ENCODE peak calls at places on chromosomes 11 and 22, in nine cellular contexts. One of them, this sample, is unnamed.

GRCh38 chr11:110866081-110866480 is 153.8 kb upstream of the ARHGAP20 start:
- DNase-seq in endothelial cell: no peak
- DNase-seq in HTR-8/SVneo: no peak
- DNase-seq in NCI-H345: no peak
- DNase-seq in HS-5: no peak
- DNase-seq in GDM1: no peak
- DNase-seq in kidney tubule cell: no peak
- DNase-seq in H1: no peak
- DNase-seq in neural crest cell: no peak
- DNase-seq in this sample: no peak

GRCh38 chr11:42410251-42410956 is 901.4 kb upstream of the API5 start:
- DNase-seq in endothelial cell: no peak
- DNase-seq in HTR-8/SVneo: no peak
- DNase-seq in NCI-H345: no peak
- DNase-seq in HS-5: no peak
- DNase-seq in GDM1: no peak
- DNase-seq in kidney tubule cell: peak
- DNase-seq in H1: no peak
- DNase-seq in neural crest cell: no peak
- DNase-seq in this sample: no peak

GRCh38 chr11:34585304-34585869 is 35.5 kb upstream of the EHF start:
- DNase-seq in endothelial cell: no peak
- DNase-seq in HTR-8/SVneo: no peak
- DNase-seq in NCI-H345: no peak
- DNase-seq in HS-5: no peak
- DNase-seq in GDM1: no peak
- DNase-seq in kidney tubule cell: peak
- DNase-seq in H1: no peak
- DNase-seq in neural crest cell: no peak
- DNase-seq in this sample: no peak

GRCh38 chr11:133362156-133362555 is 170.1 kb downstream of the OPCML start:
- DNase-seq in endothelial cell: no peak
- DNase-seq in HTR-8/SVneo: no peak
- DNase-seq in NCI-H345: no peak
- DNase-seq in HS-5: no peak
- DNase-seq in GDM1: no peak
- DNase-seq in kidney tubule cell: no peak
- DNase-seq in H1: no peak
- DNase-seq in neural crest cell: no peak
- DNase-seq in this sample: no peak

GRCh38 chr11:57662893-57663292 is 5.0 kb upstream of the ZDHHC5 start:
- DNase-seq in endothelial cell: no peak
- DNase-seq in HTR-8/SVneo: no peak
- DNase-seq in NCI-H345: no peak
- DNase-seq in HS-5: no peak
- DNase-seq in GDM1: no peak
- DNase-seq in kidney tubule cell: no peak
- DNase-seq in H1: no peak
- DNase-seq in neural crest cell: no peak
- DNase-seq in this sample: no peak

GRCh38 chr11:119474682-119475596 is 52.0 kb upstream of the THY1 start:
- DNase-seq in endothelial cell: peak
- DNase-seq in HTR-8/SVneo: peak
- DNase-seq in NCI-H345: peak
- DNase-seq in HS-5: no peak
- DNase-seq in GDM1: peak
- DNase-seq in kidney tubule cell: peak
- DNase-seq in H1: no peak
- DNase-seq in neural crest cell: peak
- DNase-seq in this sample: peak

GRCh38 chr22:31425331-31426050 is 26.1 kb downstream of the DRG1 start:
- DNase-seq in endothelial cell: no peak
- DNase-seq in HTR-8/SVneo: no peak
- DNase-seq in NCI-H345: no peak
- DNase-seq in HS-5: no peak
- DNase-seq in GDM1: no peak
- DNase-seq in kidney tubule cell: no peak
- DNase-seq in H1: no peak
- DNase-seq in neural crest cell: no peak
- DNase-seq in this sample: no peak

GRCh38 chr11:64869571-64870175 is 8.7 kb downstream of the EHD1 start:
- DNase-seq in endothelial cell: no peak
- DNase-seq in HTR-8/SVneo: no peak
- DNase-seq in NCI-H345: no peak
- DNase-seq in HS-5: no peak
- DNase-seq in GDM1: no peak
- DNase-seq in kidney tubule cell: no peak
- DNase-seq in H1: no peak
- DNase-seq in neural crest cell: peak
- DNase-seq in this sample: no peak

GRCh38 chr11:117919326-117920275 is 9.6 kb downstream of the TMPRSS13 start:
- DNase-seq in endothelial cell: no peak
- DNase-seq in HTR-8/SVneo: no peak
- DNase-seq in NCI-H345: no peak
- DNase-seq in HS-5: no peak
- DNase-seq in GDM1: no peak
- DNase-seq in kidney tubule cell: peak
- DNase-seq in H1: no peak
- DNase-seq in neural crest cell: no peak
- DNase-seq in this sample: no peak

GRCh38 chr22:17257578-17257977 is 38.3 kb upstream of the ADA2 start:
- DNase-seq in endothelial cell: no peak
- DNase-seq in HTR-8/SVneo: no peak
- DNase-seq in NCI-H345: peak
- DNase-seq in HS-5: no peak
- DNase-seq in GDM1: no peak
- DNase-seq in kidney tubule cell: no peak
- DNase-seq in H1: no peak
- DNase-seq in neural crest cell: no peak
- DNase-seq in this sample: no peak

GRCh38 chr11:67022341-67022933 is 497 bp upstream of the SYT12 start:
- DNase-seq in endothelial cell: no peak
- DNase-seq in HTR-8/SVneo: peak
- DNase-seq in NCI-H345: peak
- DNase-seq in HS-5: no peak
- DNase-seq in GDM1: no peak
- DNase-seq in kidney tubule cell: peak
- DNase-seq in H1: no peak
- DNase-seq in neural crest cell: no peak
- DNase-seq in this sample: peak

GRCh38 chr11:8333431-8334401 is 70.0 kb upstream of the LMO1 start:
- DNase-seq in endothelial cell: no peak
- DNase-seq in HTR-8/SVneo: peak
- DNase-seq in NCI-H345: no peak
- DNase-seq in HS-5: peak
- DNase-seq in GDM1: no peak
- DNase-seq in kidney tubule cell: peak
- DNase-seq in H1: no peak
- DNase-seq in neural crest cell: no peak
- DNase-seq in this sample: no peak

GRCh38 chr11:1292644-1293618 is 16.5 kb downstream of the TOLLIP start:
- DNase-seq in endothelial cell: no peak
- DNase-seq in HTR-8/SVneo: no peak
- DNase-seq in NCI-H345: no peak
- DNase-seq in HS-5: no peak
- DNase-seq in GDM1: no peak
- DNase-seq in kidney tubule cell: no peak
- DNase-seq in H1: no peak
- DNase-seq in neural crest cell: no peak
- DNase-seq in this sample: peak

GRCh38 chr11:117814204-117814765 is 10.3 kb downstream of the FXYD2 start:
- DNase-seq in endothelial cell: no peak
- DNase-seq in HTR-8/SVneo: no peak
- DNase-seq in NCI-H345: peak
- DNase-seq in HS-5: no peak
- DNase-seq in GDM1: no peak
- DNase-seq in kidney tubule cell: peak
- DNase-seq in H1: no peak
- DNase-seq in neural crest cell: no peak
- DNase-seq in this sample: no peak

GRCh38 chr11:19849107-19849789 is 136.6 kb downstream of the NAV2 start:
- DNase-seq in endothelial cell: no peak
- DNase-seq in HTR-8/SVneo: no peak
- DNase-seq in NCI-H345: no peak
- DNase-seq in HS-5: no peak
- DNase-seq in GDM1: no peak
- DNase-seq in kidney tubule cell: no peak
- DNase-seq in H1: no peak
- DNase-seq in neural crest cell: no peak
- DNase-seq in this sample: peak

GRCh38 chr11:13297917-13298356 is 20.3 kb downstream of the BMAL1 start:
- DNase-seq in endothelial cell: no peak
- DNase-seq in HTR-8/SVneo: no peak
- DNase-seq in NCI-H345: no peak
- DNase-seq in HS-5: no peak
- DNase-seq in GDM1: no peak
- DNase-seq in kidney tubule cell: no peak
- DNase-seq in H1: no peak
- DNase-seq in neural crest cell: no peak
- DNase-seq in this sample: peak

GRCh38 chr11:75325713-75326438 is 25.6 kb downstream of the ARRB1 start:
- DNase-seq in endothelial cell: no peak
- DNase-seq in HTR-8/SVneo: peak
- DNase-seq in NCI-H345: no peak
- DNase-seq in HS-5: peak
- DNase-seq in GDM1: no peak
- DNase-seq in kidney tubule cell: peak
- DNase-seq in H1: no peak
- DNase-seq in neural crest cell: no peak
- DNase-seq in this sample: peak

GRCh38 chr11:1918436-1919315 is 827 bp upstream of the TNNT3 start:
- DNase-seq in endothelial cell: no peak
- DNase-seq in HTR-8/SVneo: no peak
- DNase-seq in NCI-H345: no peak
- DNase-seq in HS-5: no peak
- DNase-seq in GDM1: no peak
- DNase-seq in kidney tubule cell: no peak
- DNase-seq in H1: no peak
- DNase-seq in neural crest cell: no peak
- DNase-seq in this sample: no peak

GRCh38 chr11:86508604-86509471 is 134.2 kb downstream of the CCDC81 start:
- DNase-seq in endothelial cell: no peak
- DNase-seq in HTR-8/SVneo: no peak
- DNase-seq in NCI-H345: no peak
- DNase-seq in HS-5: peak
- DNase-seq in GDM1: no peak
- DNase-seq in kidney tubule cell: peak
- DNase-seq in H1: no peak
- DNase-seq in neural crest cell: no peak
- DNase-seq in this sample: no peak

GRCh38 chr11:68338041-68338800 is 25.8 kb downstream of the LRP5 start:
- DNase-seq in endothelial cell: no peak
- DNase-seq in HTR-8/SVneo: no peak
- DNase-seq in NCI-H345: no peak
- DNase-seq in HS-5: no peak
- DNase-seq in GDM1: no peak
- DNase-seq in kidney tubule cell: no peak
- DNase-seq in H1: no peak
- DNase-seq in neural crest cell: no peak
- DNase-seq in this sample: no peak

GRCh38 chr11:108369064-108369463 is 98.3 kb downstream of the C11orf65 start:
- DNase-seq in endothelial cell: no peak
- DNase-seq in HTR-8/SVneo: no peak
- DNase-seq in NCI-H345: no peak
- DNase-seq in HS-5: no peak
- DNase-seq in GDM1: no peak
- DNase-seq in kidney tubule cell: no peak
- DNase-seq in H1: no peak
- DNase-seq in neural crest cell: no peak
- DNase-seq in this sample: no peak

GRCh38 chr11:71330349-71330748 is 78.0 kb upstream of the SHANK2 start:
- DNase-seq in endothelial cell: no peak
- DNase-seq in HTR-8/SVneo: no peak
- DNase-seq in NCI-H345: no peak
- DNase-seq in HS-5: no peak
- DNase-seq in GDM1: no peak
- DNase-seq in kidney tubule cell: no peak
- DNase-seq in H1: no peak
- DNase-seq in neural crest cell: no peak
- DNase-seq in this sample: no peak

GRCh38 chr11:10294289-10294953 is 402 bp upstream of the SBF2 start:
- DNase-seq in endothelial cell: peak
- DNase-seq in HTR-8/SVneo: no peak
- DNase-seq in NCI-H345: peak
- DNase-seq in HS-5: no peak
- DNase-seq in GDM1: no peak
- DNase-seq in kidney tubule cell: peak
- DNase-seq in H1: no peak
- DNase-seq in neural crest cell: no peak
- DNase-seq in this sample: peak

GRCh38 chr11:44261800-44262591 is 47.9 kb downstream of the ALX4 start:
- DNase-seq in endothelial cell: no peak
- DNase-seq in HTR-8/SVneo: no peak
- DNase-seq in NCI-H345: no peak
- DNase-seq in HS-5: no peak
- DNase-seq in GDM1: no peak
- DNase-seq in kidney tubule cell: no peak
- DNase-seq in H1: no peak
- DNase-seq in neural crest cell: no peak
- DNase-seq in this sample: no peak

GRCh38 chr11:69427337-69427736 is 54.1 kb upstream of the LINC01488 start:
- DNase-seq in endothelial cell: no peak
- DNase-seq in HTR-8/SVneo: no peak
- DNase-seq in NCI-H345: no peak
- DNase-seq in HS-5: no peak
- DNase-seq in GDM1: no peak
- DNase-seq in kidney tubule cell: no peak
- DNase-seq in H1: no peak
- DNase-seq in neural crest cell: no peak
- DNase-seq in this sample: no peak

GRCh38 chr22:41487037-41487963 is 18.4 kb downstream of the ACO2 start:
- DNase-seq in endothelial cell: no peak
- DNase-seq in HTR-8/SVneo: no peak
- DNase-seq in NCI-H345: no peak
- DNase-seq in HS-5: no peak
- DNase-seq in GDM1: no peak
- DNase-seq in kidney tubule cell: no peak
- DNase-seq in H1: no peak
- DNase-seq in neural crest cell: no peak
- DNase-seq in this sample: no peak

GRCh38 chr22:46044718-46045458 is 67.9 kb upstream of the WNT7B start:
- DNase-seq in endothelial cell: no peak
- DNase-seq in HTR-8/SVneo: no peak
- DNase-seq in NCI-H345: no peak
- DNase-seq in HS-5: no peak
- DNase-seq in GDM1: no peak
- DNase-seq in kidney tubule cell: peak
- DNase-seq in H1: no peak
- DNase-seq in neural crest cell: no peak
- DNase-seq in this sample: peak